ENCODE peak calls at places on chromosomes 6 and 20, in seven cellular contexts. P is tibial nerve, B is osteoblast, L is left lung, R is Peyer's patch, F is uterus, A is lower lobe of right lung. C is an unnamed sample.

GRCh38 chr6:138205437-138206094 is 12.7 kb downstream of the PBOV1 start:
- DNase-seq in B (no peak), L (no peak), F (no peak), A (no peak), R (no peak), P (no peak), C (no peak)

GRCh38 chr6:149766156-149766768 is 16.7 kb downstream of the PCMT1 start:
- DNase-seq in B (no peak), F (no peak), R (no peak), A (no peak), P (no peak), L (no peak), C (no peak)

GRCh38 chr6:2038096-2038495 is 207.3 kb downstream of the GMDS start:
- DNase-seq in B (no peak), R (peak; percentile 22), P (no peak), A (no peak), L (no peak), F (no peak), C (no peak)

GRCh38 chr20:56001106-56001785 is 4.1 kb downstream of the CBLN4 start:
- DNase-seq in L (no peak), P (no peak), R (no peak), A (no peak), F (no peak), B (no peak), C (no peak)

GRCh38 chr6:35804996-35805736 is at the start of gene LHFPL5:
- DNase-seq in A (peak; percentile 55), R (no peak), B (peak; percentile 93), P (no peak), L (peak; percentile 90), F (no peak), C (no peak)

GRCh38 chr20:48308882-48309281 is 518.9 kb downstream of the PREX1 start:
- DNase-seq in L (no peak), P (no peak), R (no peak), B (no peak), F (no peak), A (no peak), C (no peak)

GRCh38 chr6:1393641-1394283 is 4.4 kb downstream of the FOXF2 start:
- DNase-seq in R (peak; percentile 7), B (no peak), A (no peak), L (no peak), F (no peak), P (no peak), C (no peak)

GRCh38 chr20:33671573-33672288 is 2.5 kb downstream of the NECAB3 start:
- DNase-seq in P (no peak), A (no peak), F (no peak), L (no peak), B (peak; percentile 84), R (no peak), C (no peak)

GRCh38 chr20:26169506-26169905 is 472.9 kb upstream of the ZNF337 start:
- DNase-seq in B (peak; percentile 30), P (no peak), R (no peak), F (no peak), L (no peak), A (no peak), C (no peak)

GRCh38 chr6:108097882-108098281 is 23.3 kb upstream of the OSTM1 start:
- DNase-seq in A (no peak), L (no peak), B (no peak), P (no peak), F (no peak), R (no peak), C (no peak)

GRCh38 chr6:85643530-85644373 is 1.1 kb upstream of the SYNCRIP start:
- DNase-seq in A (peak; percentile 92), B (peak; percentile 95), R (peak; percentile 78), F (peak; percentile 89), L (peak; percentile 95), P (peak; percentile 70), C (peak; percentile 91)

GRCh38 chr20:20816969-20817368 is 104.5 kb upstream of the RALGAPA2 start:
- DNase-seq in P (no peak), B (no peak), L (no peak), R (no peak), F (no peak), A (no peak), C (no peak)

GRCh38 chr6:122651604-122652003 is 41.4 kb downstream of the PKIB start:
- DNase-seq in P (no peak), F (no peak), A (no peak), L (no peak), R (no peak), B (no peak), C (no peak)

GRCh38 chr6:132161283-132161682 is 210.1 kb upstream of the CCN2 start:
- DNase-seq in A (no peak), B (no peak), R (no peak), L (no peak), F (no peak), P (no peak), C (no peak)

DNA sequence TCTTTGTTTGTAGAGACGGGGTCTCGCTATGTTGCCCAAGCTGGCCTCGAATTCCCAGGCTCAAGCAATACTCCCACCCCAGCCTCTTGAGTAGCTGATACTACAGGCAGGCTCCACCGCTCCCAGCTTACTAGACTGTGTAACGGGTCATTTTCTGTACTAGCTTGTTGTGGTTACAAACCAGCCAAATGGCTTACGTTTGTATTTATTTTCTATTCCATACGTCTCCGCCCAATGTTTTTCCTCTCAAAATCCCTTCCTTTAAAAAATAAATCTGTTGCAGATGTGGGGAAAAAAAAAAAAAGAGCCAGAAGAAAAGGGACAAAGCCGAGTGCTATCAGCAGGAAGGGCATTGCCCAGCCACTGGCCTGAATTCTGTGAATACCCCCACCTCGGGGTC is 41.6 kb downstream of the PRND start:
- DNase-seq in F (no peak), A (no peak), R (no peak), P (no peak), B (no peak), L (no peak), C (no peak)
- H3K4me1 ChIP-seq in F (no peaks in the 10 kb centered on the region), A (no peaks in the 10 kb centered on the region), R (peaks cover 5% of the 10 kb centered on the region), P (peaks cover 4% of the 10 kb centered on the region), B (peaks cover 11% of the 10 kb centered on the region), L (peaks cover 42% of the 10 kb centered on the region), C (peaks cover 9% of the 10 kb centered on the region)

GRCh38 chr6:41932378-41932777 is 9.2 kb downstream of the CCND3 start:
- DNase-seq in L (no peak), A (no peak), R (no peak), P (no peak), B (no peak), F (no peak), C (no peak)
- TF ChIP-seq CTCF in L (no peak), A (no peak), R (no peak), P (no peak), B (no peak), F (no peak), C (no peak)

DNA sequence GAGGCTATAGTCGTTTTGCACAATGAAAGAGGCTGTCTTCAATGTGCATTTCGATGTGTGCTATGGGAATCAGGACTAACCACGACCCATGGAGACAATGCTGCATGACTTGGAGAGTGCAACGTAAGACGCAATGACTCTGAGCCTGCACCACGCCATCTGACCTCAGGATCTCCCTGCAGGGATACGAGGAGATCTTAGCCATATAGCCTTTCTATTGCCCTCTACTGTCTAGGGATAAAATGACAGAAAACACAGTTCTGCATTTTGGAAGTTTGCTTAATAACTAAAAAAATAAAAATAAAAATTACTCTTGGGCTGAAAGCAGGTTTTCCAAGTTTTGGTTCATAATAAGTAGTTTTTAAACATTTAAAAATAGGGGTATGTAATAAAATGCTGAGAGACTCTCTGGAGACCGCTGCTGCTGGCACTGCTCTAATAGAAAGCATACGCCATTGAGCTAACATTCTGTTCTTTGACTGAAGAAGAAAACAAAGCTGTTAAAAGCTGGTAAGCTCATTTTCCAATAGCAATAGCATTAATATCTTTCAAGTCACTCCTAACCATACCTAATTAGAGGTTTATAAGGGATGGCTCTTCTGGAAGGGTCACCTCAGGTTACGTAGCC is 87.2 kb downstream of the PDE7B start:
- DNase-seq in L (no peak), R (no peak), F (peak; percentile 35), B (no peak), P (no peak), A (no peak), C (peak; percentile 71)
- H3K4me3 ChIP-seq in L (no peak overlapping the region), R (no peak overlapping the region), F (peak overlapping the region; percentile 25), B (peak overlapping the region; percentile 2), P (peak overlapping the region; percentile 30), A (no peak overlapping the region), C (peak overlapping the region; percentile 22)

DNA sequence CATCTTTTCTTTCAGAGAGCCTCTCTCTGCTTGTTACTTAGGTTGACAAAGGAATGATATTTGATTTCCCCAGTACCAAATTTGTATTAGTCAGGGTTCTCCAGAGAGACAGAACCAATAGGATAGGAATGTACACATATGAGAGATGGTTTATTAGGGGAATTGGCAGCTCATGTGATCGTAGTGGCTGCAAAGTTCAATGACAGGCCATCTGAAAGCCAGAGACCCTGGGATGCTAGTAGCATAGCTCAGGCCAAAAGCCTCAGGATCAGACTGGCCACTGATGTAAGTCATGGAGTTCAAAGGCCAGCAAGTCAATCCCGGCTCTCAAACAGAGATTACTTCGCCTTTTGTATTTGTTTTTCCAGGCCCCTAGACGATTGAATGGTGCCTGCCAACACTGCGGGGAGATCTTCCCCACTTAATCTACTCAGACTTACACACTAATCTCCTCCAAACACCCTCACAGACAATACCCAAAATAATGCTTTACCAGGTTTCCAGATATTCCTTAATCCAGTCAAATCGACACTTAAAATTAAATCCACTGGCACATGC is 215.5 kb downstream of the ALDH8A1 start:
- DNase-seq in B (no peak), A (no peak), P (no peak), L (no peak), F (no peak), R (no peak), C (no peak)
- H3K4me1 ChIP-seq in B (peaks cover 4% of the 10 kb centered on the region), A (peaks cover 11% of the 10 kb centered on the region), P (no peaks in the 10 kb centered on the region), L (peaks cover 6% of the 10 kb centered on the region), F (no peaks in the 10 kb centered on the region), R (no peaks in the 10 kb centered on the region), C (no peaks in the 10 kb centered on the region)

DNA sequence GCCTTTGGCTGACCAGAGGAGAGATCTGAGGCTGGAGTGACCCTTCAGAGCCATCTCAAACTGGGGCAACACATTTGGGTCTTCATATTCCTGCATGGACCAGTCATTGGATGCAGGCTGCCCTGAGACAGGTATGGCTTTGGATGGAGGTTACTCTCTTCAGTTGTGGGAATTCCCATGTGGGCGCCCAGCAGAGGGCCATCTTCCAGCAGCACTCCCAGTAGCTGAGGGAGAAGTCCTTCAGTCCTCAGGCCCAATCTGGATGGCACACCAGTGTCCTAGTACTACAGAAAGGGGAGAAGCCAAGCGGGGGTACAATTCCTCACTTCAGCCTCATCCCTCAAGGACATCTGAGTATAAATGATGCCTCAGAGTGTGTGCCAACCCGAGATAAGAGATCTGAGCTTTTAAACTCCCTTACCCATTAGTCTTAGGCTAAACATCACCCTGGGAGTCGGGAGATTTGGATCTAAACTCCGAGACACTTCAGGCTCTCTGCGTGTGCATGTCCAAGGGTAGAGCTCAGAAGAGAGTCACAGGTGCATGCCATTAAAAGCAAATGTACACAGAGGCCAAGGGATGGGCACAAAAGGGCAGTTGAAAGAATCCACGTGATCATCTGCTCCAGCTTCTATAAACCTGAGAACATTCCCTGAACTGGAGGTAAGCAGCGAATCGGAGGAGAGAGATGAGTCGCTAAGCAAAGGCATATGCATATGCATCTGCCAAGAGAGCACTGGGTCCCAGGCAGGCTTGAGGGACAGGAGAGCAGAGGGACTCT is 204.6 kb downstream of the CD83 start:
- DNase-seq in P (no peak), A (no peak), L (no peak), F (no peak), B (no peak), R (no peak), C (no peak)
- TF ChIP-seq CTCF in P (no peak), A (no peak), L (no peak), F (no peak), B (no peak), R (no peak), C (no peak)

GRCh38 chr20:14336667-14337066 is 745 bp downstream of the FLRT3 start:
- DNase-seq in A (no peak), L (no peak), R (no peak), B (no peak), P (no peak), F (no peak), C (no peak)
- H3K4me3 ChIP-seq in A (peak overlapping the region; percentile 53), L (peak overlapping the region; percentile 37), R (no peak overlapping the region), B (peak overlapping the region; percentile 72), P (peak overlapping the region; percentile 57), F (peak overlapping the region; percentile 34), C (peak overlapping the region; percentile 50)